ENCODE peak calls at places on chromosomes 6 and 20, in five cellular contexts. One of them, this sample, is unnamed.

GRCh38 chr6:42834056-42834455 is 45.4 kb upstream of the RPL7L1 start:
- DNase-seq in A549: no peak
- DNase-seq in GM23338: no peak
- DNase-seq in HepG2: no peak
- DNase-seq in K562: no peak
- DNase-seq in this sample: no peak

GRCh38 chr6:11828185-11828897 is 49.7 kb upstream of the ADTRP start:
- DNase-seq in A549: no peak
- DNase-seq in GM23338: no peak
- DNase-seq in HepG2: no peak
- DNase-seq in K562: no peak
- DNase-seq in this sample: peak

GRCh38 chr6:130517444-130517931 is 151.7 kb downstream of the TMEM200A start:
- DNase-seq in A549: no peak
- DNase-seq in GM23338: no peak
- DNase-seq in HepG2: no peak
- DNase-seq in K562: no peak
- DNase-seq in this sample: peak

GRCh38 chr6:68710496-68710895 is 75.4 kb downstream of the ADGRB3 start:
- DNase-seq in A549: no peak
- DNase-seq in GM23338: no peak
- DNase-seq in HepG2: no peak
- DNase-seq in K562: no peak
- DNase-seq in this sample: no peak

GRCh38 chr6:33985333-33985751 is 160.5 kb downstream of the GRM4 start:
- DNase-seq in A549: no peak
- DNase-seq in GM23338: no peak
- DNase-seq in HepG2: no peak
- DNase-seq in K562: no peak
- DNase-seq in this sample: no peak

GRCh38 chr20:2692036-2692885 is at the start of gene EBF4:
- DNase-seq in A549: peak
- DNase-seq in GM23338: peak
- DNase-seq in HepG2: no peak
- DNase-seq in K562: peak
- DNase-seq in this sample: no peak

GRCh38 chr6:142195862-142196536 is 48.9 kb downstream of the VTA1 start:
- DNase-seq in A549: no peak
- DNase-seq in GM23338: no peak
- DNase-seq in HepG2: no peak
- DNase-seq in K562: no peak
- DNase-seq in this sample: no peak

GRCh38 chr20:6450841-6451240 is 316.6 kb upstream of the BMP2 start:
- DNase-seq in A549: no peak
- DNase-seq in GM23338: no peak
- DNase-seq in HepG2: no peak
- DNase-seq in K562: no peak
- DNase-seq in this sample: no peak

GRCh38 chr6:5660772-5661171 is 346.0 kb downstream of the NRN1 start:
- DNase-seq in A549: no peak
- DNase-seq in GM23338: no peak
- DNase-seq in HepG2: no peak
- DNase-seq in K562: no peak
- DNase-seq in this sample: no peak

GRCh38 chr6:100166991-100167390 is 173.0 kb upstream of the MCHR2 start:
- DNase-seq in A549: no peak
- DNase-seq in GM23338: no peak
- DNase-seq in HepG2: no peak
- DNase-seq in K562: no peak
- DNase-seq in this sample: no peak

GRCh38 chr6:3280091-3280490 is 21.3 kb downstream of the PSMG4 start:
- DNase-seq in A549: no peak
- DNase-seq in GM23338: peak
- DNase-seq in HepG2: no peak
- DNase-seq in K562: peak
- DNase-seq in this sample: no peak

GRCh38 chr6:99026135-99026534 is 78.4 kb upstream of the FBXL4 start:
- DNase-seq in A549: no peak
- DNase-seq in GM23338: peak
- DNase-seq in HepG2: no peak
- DNase-seq in K562: no peak
- DNase-seq in this sample: no peak

GRCh38 chr20:1526896-1527295 is 30.6 kb downstream of the SIRPD start:
- DNase-seq in A549: no peak
- DNase-seq in GM23338: no peak
- DNase-seq in HepG2: no peak
- DNase-seq in K562: no peak
- DNase-seq in this sample: no peak

GRCh38 chr6:4961322-4962168 is 42.3 kb downstream of the RPP40 start:
- DNase-seq in A549: no peak
- DNase-seq in GM23338: no peak
- DNase-seq in HepG2: no peak
- DNase-seq in K562: no peak
- DNase-seq in this sample: no peak

GRCh38 chr6:17352302-17352701 is 41.1 kb upstream of the CAP2 start:
- DNase-seq in A549: no peak
- DNase-seq in GM23338: no peak
- DNase-seq in HepG2: peak
- DNase-seq in K562: no peak
- DNase-seq in this sample: no peak

GRCh38 chr6:138455746-138456392 is 43.4 kb downstream of the NHSL1 start:
- DNase-seq in A549: no peak
- DNase-seq in GM23338: no peak
- DNase-seq in HepG2: no peak
- DNase-seq in K562: no peak
- DNase-seq in this sample: peak

GRCh38 chr6:45990162-45990561 is 25.5 kb downstream of the CLIC5 start:
- DNase-seq in A549: no peak
- DNase-seq in GM23338: no peak
- DNase-seq in HepG2: no peak
- DNase-seq in K562: no peak
- DNase-seq in this sample: no peak

GRCh38 chr20:58308680-58309527 is 611 bp upstream of the RAB22A start:
- DNase-seq in A549: peak
- DNase-seq in GM23338: peak
- DNase-seq in HepG2: no peak
- DNase-seq in K562: peak
- DNase-seq in this sample: no peak

GRCh38 chr6:165091121-165091785 is 218.2 kb downstream of the C6orf118 start:
- DNase-seq in A549: no peak
- DNase-seq in GM23338: no peak
- DNase-seq in HepG2: no peak
- DNase-seq in K562: no peak
- DNase-seq in this sample: no peak

GRCh38 chr20:35603695-35604443 is 11.8 kb upstream of the SPAG4 start:
- DNase-seq in A549: no peak
- DNase-seq in GM23338: no peak
- DNase-seq in HepG2: no peak
- DNase-seq in K562: no peak
- DNase-seq in this sample: no peak

GRCh38 chr6:117188627-117189201 is 76.6 kb upstream of the VGLL2 start:
- DNase-seq in A549: no peak
- DNase-seq in GM23338: peak
- DNase-seq in HepG2: no peak
- DNase-seq in K562: no peak
- DNase-seq in this sample: no peak

GRCh38 chr6:149600508-149600907 is 34.3 kb downstream of the GINM1 start:
- DNase-seq in A549: no peak
- DNase-seq in GM23338: no peak
- DNase-seq in HepG2: no peak
- DNase-seq in K562: no peak
- DNase-seq in this sample: no peak

GRCh38 chr6:16964553-16965499 is 137.0 kb upstream of the STMND1 start:
- DNase-seq in A549: peak
- DNase-seq in GM23338: peak
- DNase-seq in HepG2: peak
- DNase-seq in K562: peak
- DNase-seq in this sample: peak

GRCh38 chr20:57795977-57796560 is 86.3 kb upstream of the PMEPA1 start:
- DNase-seq in A549: no peak
- DNase-seq in GM23338: no peak
- DNase-seq in HepG2: no peak
- DNase-seq in K562: no peak
- DNase-seq in this sample: no peak

GRCh38 chr20:18811186-18811585 is 2.4 kb upstream of the SCP2D1 start:
- DNase-seq in A549: no peak
- DNase-seq in GM23338: no peak
- DNase-seq in HepG2: no peak
- DNase-seq in K562: no peak
- DNase-seq in this sample: no peak

GRCh38 chr20:32575805-32576204 is 9.3 kb downstream of the NOL4L start:
- DNase-seq in A549: no peak
- DNase-seq in GM23338: no peak
- DNase-seq in HepG2: no peak
- DNase-seq in K562: no peak
- DNase-seq in this sample: no peak

GRCh38 chr6:13479971-13480434 is 7.4 kb downstream of the GFOD1 start:
- DNase-seq in A549: no peak
- DNase-seq in GM23338: no peak
- DNase-seq in HepG2: no peak
- DNase-seq in K562: no peak
- DNase-seq in this sample: no peak

GRCh38 chr20:19964289-19965263 is 52.6 kb upstream of the NAA20 start:
- DNase-seq in A549: peak
- DNase-seq in GM23338: no peak
- DNase-seq in HepG2: peak
- DNase-seq in K562: no peak
- DNase-seq in this sample: no peak

GRCh38 chr6:12602951-12603710 is 113.4 kb upstream of the PHACTR1 start:
- DNase-seq in A549: peak
- DNase-seq in GM23338: peak
- DNase-seq in HepG2: peak
- DNase-seq in K562: no peak
- DNase-seq in this sample: no peak

GRCh38 chr20:53856675-53857295 is 213.6 kb downstream of the BCAS1 start:
- DNase-seq in A549: no peak
- DNase-seq in GM23338: no peak
- DNase-seq in HepG2: no peak
- DNase-seq in K562: no peak
- DNase-seq in this sample: no peak

DNA sequence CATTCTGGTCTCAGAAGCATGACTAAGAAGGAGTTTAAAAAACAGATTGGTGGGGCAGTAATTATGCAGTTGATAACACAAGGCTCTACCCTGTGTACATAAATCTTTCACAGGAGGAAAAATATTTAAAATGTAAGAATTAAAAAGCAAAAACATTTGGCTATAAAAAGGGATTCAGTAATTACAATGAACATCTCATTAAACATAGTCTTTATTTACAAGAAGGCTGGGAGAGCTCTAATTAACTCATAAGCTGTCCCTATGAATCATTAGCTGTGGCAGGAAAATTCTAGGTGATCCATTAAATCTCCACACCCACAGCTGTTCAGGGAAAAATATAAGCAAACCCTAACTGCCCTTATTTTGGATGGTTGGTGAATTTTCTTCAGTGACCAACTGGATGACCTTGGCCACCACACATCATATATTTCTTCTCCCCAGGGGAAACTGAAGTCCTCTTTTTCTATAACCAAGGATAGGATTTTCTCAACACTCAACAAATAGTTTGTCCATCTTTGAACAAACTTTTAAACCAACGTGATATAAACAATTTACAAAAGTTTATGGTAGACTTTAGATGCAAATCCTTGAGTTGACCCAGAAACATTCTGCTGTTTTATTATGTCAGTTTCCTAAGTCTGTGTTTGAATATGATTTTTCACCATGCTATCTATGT is 59.6 kb downstream of the PDE7B start:
- DNase-seq in A549: no peak
- DNase-seq in GM23338: no peak
- DNase-seq in HepG2: no peak
- DNase-seq in K562: no peak
- DNase-seq in this sample: no peak
- TF ChIP-seq JUNB in A549: no peak
- TF ChIP-seq JUNB in GM23338: no peak
- TF ChIP-seq JUNB in HepG2: no peak
- TF ChIP-seq JUNB in K562: no peak
- TF ChIP-seq JUNB in this sample: no peak

GRCh38 chr20:47073766-47074475 is 179.3 kb downstream of the EYA2 start:
- DNase-seq in A549: no peak
- DNase-seq in GM23338: no peak
- DNase-seq in HepG2: no peak
- DNase-seq in K562: no peak
- DNase-seq in this sample: no peak

GRCh38 chr20:47071646-47072185 is 177.1 kb downstream of the EYA2 start:
- DNase-seq in A549: no peak
- DNase-seq in GM23338: no peak
- DNase-seq in HepG2: no peak
- DNase-seq in K562: no peak
- DNase-seq in this sample: no peak

GRCh38 chr20:47067776-47068175 is 173.1 kb downstream of the EYA2 start:
- DNase-seq in A549: no peak
- DNase-seq in GM23338: no peak
- DNase-seq in HepG2: no peak
- DNase-seq in K562: no peak
- DNase-seq in this sample: no peak

GRCh38 chr20:47066484-47067270 is 172.0 kb downstream of the EYA2 start:
- DNase-seq in A549: no peak
- DNase-seq in GM23338: no peak
- DNase-seq in HepG2: no peak
- DNase-seq in K562: no peak
- DNase-seq in this sample: no peak

GRCh38 chr20:47070176-47070575 is 175.5 kb downstream of the EYA2 start:
- DNase-seq in A549: no peak
- DNase-seq in GM23338: no peak
- DNase-seq in HepG2: no peak
- DNase-seq in K562: no peak
- DNase-seq in this sample: no peak
- TF ChIP-seq JUNB in A549: no peak
- TF ChIP-seq JUNB in GM23338: no peak
- TF ChIP-seq JUNB in HepG2: no peak
- TF ChIP-seq JUNB in K562: no peak
- TF ChIP-seq JUNB in this sample: no peak

GRCh38 chr6:157628463-157628862 is 194.6 kb upstream of the SNX9 start:
- DNase-seq in A549: no peak
- DNase-seq in GM23338: no peak
- DNase-seq in HepG2: no peak
- DNase-seq in K562: no peak
- DNase-seq in this sample: no peak
- TF ChIP-seq JUNB in A549: no peak
- TF ChIP-seq JUNB in GM23338: no peak
- TF ChIP-seq JUNB in HepG2: no peak
- TF ChIP-seq JUNB in K562: no peak
- TF ChIP-seq JUNB in this sample: no peak

GRCh38 chr6:127266892-127267741 is 453 bp downstream of the RNF146 start:
- DNase-seq in A549: peak
- DNase-seq in GM23338: peak
- DNase-seq in HepG2: no peak
- DNase-seq in K562: peak
- DNase-seq in this sample: no peak
- TF ChIP-seq JUNB in A549: no peak
- TF ChIP-seq JUNB in GM23338: no peak
- TF ChIP-seq JUNB in HepG2: no peak
- TF ChIP-seq JUNB in K562: no peak
- TF ChIP-seq JUNB in this sample: no peak

GRCh38 chr20:44020406-44021148 is 105.9 kb downstream of the TOX2 start:
- DNase-seq in A549: no peak
- DNase-seq in GM23338: peak
- DNase-seq in HepG2: no peak
- DNase-seq in K562: no peak
- DNase-seq in this sample: no peak
- TF ChIP-seq JUNB in A549: no peak
- TF ChIP-seq JUNB in GM23338: no peak
- TF ChIP-seq JUNB in HepG2: no peak
- TF ChIP-seq JUNB in K562: no peak
- TF ChIP-seq JUNB in this sample: no peak